ENCODE peak calls at places on chromosomes 13 and 19, in eight cellular contexts. X, I, P, T, D, Y, N and H are unnamed samples.

GRCh38 chr13:78659450-78660110 is 625 bp upstream of the OBI1 start:
- DNase-seq in X (no peak), I (no peak), P (peak; percentile 27), T (no peak), D (no peak), Y (no peak), N (no peak), H (no peak)

GRCh38 chr13:38759390-38759789 is 72.5 kb downstream of the FREM2 start:
- DNase-seq in X (no peak), I (no peak), P (no peak), T (no peak), D (no peak), Y (no peak), N (no peak), H (no peak)

GRCh38 chr19:43318203-43318602 is 35.3 kb upstream of the CD177 start:
- DNase-seq in X (no peak), I (no peak), P (no peak), T (no peak), D (no peak), Y (no peak), N (no peak), H (no peak)

GRCh38 chr13:98267080-98267912 is 90.2 kb upstream of the RNF113B start:
- DNase-seq in X (no peak), I (peak; percentile 30), P (peak; percentile 65), T (no peak), D (peak; percentile 23), Y (no peak), N (peak; percentile 34), H (no peak)

GRCh38 chr13:30191491-30192100 is 115.8 kb downstream of the KATNAL1 start:
- DNase-seq in X (no peak), I (no peak), P (peak; percentile 23), T (no peak), D (no peak), Y (no peak), N (no peak), H (no peak)

GRCh38 chr19:13428352-13428751 is 77.9 kb downstream of the CACNA1A start:
- DNase-seq in X (peak; percentile 33), I (no peak), P (peak; percentile 49), T (peak; percentile 42), D (no peak), Y (peak; percentile 17), N (no peak), H (no peak)

GRCh38 chr13:60095300-60095699 is 68.4 kb downstream of the DIAPH3 start:
- DNase-seq in X (no peak), I (no peak), P (no peak), T (no peak), D (no peak), Y (no peak), N (no peak), H (no peak)

GRCh38 chr19:17687141-17687856 is 855 bp downstream of the UNC13A start:
- DNase-seq in X (no peak), I (no peak), P (no peak), T (no peak), D (no peak), Y (no peak), N (no peak), H (no peak)

GRCh38 chr19:30228726-30229523 is 143.3 kb upstream of the ZNF536 start:
- DNase-seq in X (no peak), I (no peak), P (no peak), T (no peak), D (no peak), Y (peak; percentile 47), N (no peak), H (no peak)

GRCh38 chr13:113547248-113547971 is 37.1 kb upstream of the TFDP1 start:
- DNase-seq in X (peak; percentile 42), I (peak; percentile 19), P (peak; percentile 76), T (no peak), D (peak; percentile 55), Y (no peak), N (peak; percentile 8), H (no peak)

GRCh38 chr19:31595521-31595920 is 246.3 kb upstream of the TSHZ3 start:
- DNase-seq in X (no peak), I (no peak), P (no peak), T (no peak), D (no peak), Y (no peak), N (no peak), H (no peak)

GRCh38 chr13:32880636-32881035 is 135.6 kb upstream of the KL start:
- DNase-seq in X (no peak), I (no peak), P (no peak), T (no peak), D (no peak), Y (no peak), N (no peak), H (no peak)

GRCh38 chr13:73399347-73400216 is 340.8 kb downstream of the KLF5 start:
- DNase-seq in X (no peak), I (no peak), P (no peak), T (no peak), D (no peak), Y (no peak), N (no peak), H (no peak)

GRCh38 chr13:45205124-45205523 is 4.3 kb upstream of the KCTD4 start:
- DNase-seq in X (no peak), I (no peak), P (no peak), T (no peak), D (no peak), Y (no peak), N (no peak), H (no peak)

GRCh38 chr13:70668293-70668692 is 560.0 kb upstream of the KLHL1 start:
- DNase-seq in X (no peak), I (no peak), P (no peak), T (no peak), D (no peak), Y (no peak), N (no peak), H (peak; percentile 6)

GRCh38 chr19:31338069-31338767 is 11.0 kb downstream of the TSHZ3 start:
- DNase-seq in X (no peak), I (peak; percentile 81), P (peak; percentile 77), T (peak; percentile 55), D (peak; percentile 68), Y (peak; percentile 79), N (no peak), H (no peak)

GRCh38 chr13:41268764-41269163 is 5.4 kb upstream of the MTRF1 start:
- DNase-seq in X (no peak), I (no peak), P (peak; percentile 56), T (no peak), D (no peak), Y (peak; percentile 23), N (no peak), H (no peak)

GRCh38 chr19:13804830-13805683 is 9.8 kb downstream of the ZSWIM4 start:
- DNase-seq in X (no peak), I (no peak), P (no peak), T (peak; percentile 28), D (no peak), Y (peak; percentile 40), N (peak; percentile 52), H (no peak)

GRCh38 chr19:50431343-50432220 is 1.1 kb upstream of the MYBPC2 start:
- DNase-seq in X (peak; percentile 94), I (peak; percentile 90), P (peak; percentile 66), T (peak; percentile 85), D (peak; percentile 82), Y (peak; percentile 89), N (peak; percentile 85), H (no peak)

GRCh38 chr19:3671680-3672574 is 28.3 kb downstream of the PIP5K1C start:
- DNase-seq in X (no peak), I (peak; percentile 60), P (peak; percentile 52), T (peak; percentile 83), D (no peak), Y (no peak), N (no peak), H (no peak)

GRCh38 chr13:101049166-101049850 is 367.0 kb downstream of the NALCN start:
- DNase-seq in X (no peak), I (no peak), P (peak; percentile 3), T (no peak), D (no peak), Y (no peak), N (no peak), H (peak; percentile 89)

GRCh38 chr19:15748239-15748638 is 10.5 kb downstream of the OR10H3 start:
- DNase-seq in X (no peak), I (no peak), P (no peak), T (no peak), D (no peak), Y (no peak), N (no peak), H (no peak)
- TF ChIP-seq CTCF in X (no peak), I (no peak), P (no peak), T (no peak), D (no peak), Y (no peak), N (no peak), H (no peak)

GRCh38 chr19:1422943-1423342 is 15.3 kb upstream of the RPS15 start:
- DNase-seq in X (no peak), I (no peak), P (no peak), T (no peak), D (no peak), Y (no peak), N (no peak), H (no peak)
- TF ChIP-seq CTCF in X (no peak), I (no peak), P (no peak), T (no peak), D (no peak), Y (no peak), N (no peak), H (no peak)

DNA sequence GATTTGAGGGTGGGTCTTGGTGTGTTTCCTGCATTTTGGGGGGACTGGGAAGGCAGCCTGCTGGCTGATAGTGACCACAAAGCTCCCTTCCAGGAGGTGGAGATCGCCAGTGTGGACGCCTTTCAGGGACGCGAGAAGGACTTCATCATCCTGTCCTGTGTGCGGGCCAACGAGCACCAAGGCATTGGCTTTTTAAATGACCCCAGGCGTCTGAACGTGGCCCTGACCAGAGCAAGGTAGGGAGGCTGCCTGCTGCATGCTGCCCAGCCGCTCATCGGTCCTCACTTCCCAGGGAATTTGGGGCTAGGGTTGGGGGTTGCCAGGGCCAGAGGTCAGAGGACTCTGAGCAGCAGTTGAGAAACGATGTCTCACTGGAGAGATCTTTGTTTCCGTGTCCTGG is 30.2 kb downstream of the UPF1 start:
- DNase-seq in X (no peak), I (no peak), P (no peak), T (no peak), D (no peak), Y (no peak), N (no peak), H (no peak)
- TF ChIP-seq CTCF in X (no peak), I (no peak), P (no peak), T (no peak), D (no peak), Y (no peak), N (no peak), H (no peak)

GRCh38 chr19:39032164-39032918 is at the start of gene FBXO27:
- DNase-seq in X (peak; percentile 72), I (peak; percentile 56), P (peak; percentile 5), T (peak; percentile 31), D (peak; percentile 12), Y (peak; percentile 6), N (no peak), H (no peak)

GRCh38 chr19:39037194-39037593 is 4.8 kb upstream of the FBXO27 start:
- DNase-seq in X (no peak), I (no peak), P (no peak), T (no peak), D (no peak), Y (no peak), N (no peak), H (no peak)

DNA sequence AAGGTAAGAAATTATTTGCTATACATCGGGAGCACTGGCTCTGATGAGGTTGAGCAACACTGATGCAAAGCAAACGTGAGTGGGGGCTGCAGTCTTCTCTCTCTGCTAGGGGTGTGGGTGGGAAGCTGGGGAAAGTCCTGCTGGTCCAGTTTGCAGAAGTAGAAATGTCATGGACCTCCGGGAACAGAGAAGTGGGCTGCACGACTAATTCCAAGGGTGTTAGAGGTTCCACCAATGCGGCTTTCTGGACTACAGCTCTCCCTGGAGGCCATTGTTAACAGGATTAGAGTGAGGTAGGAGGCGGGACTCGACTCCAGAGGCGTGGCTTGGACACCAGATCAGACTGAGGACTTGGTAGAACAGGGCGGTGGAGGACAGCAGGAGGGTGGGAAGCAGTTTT is 5.7 kb upstream of the FBXO27 start:
- DNase-seq in X (peak; percentile 68), I (no peak), P (peak; percentile 54), T (peak; percentile 21), D (no peak), Y (peak; percentile 65), N (peak; percentile 59), H (no peak)
- TF ChIP-seq CTCF in X (peak; percentile 18), I (no peak), P (peak; percentile 13), T (no peak), D (no peak), Y (peak; percentile 33), N (peak; percentile 33), H (peak; percentile 59)